ENCODE peak calls at places on chromosomes 3 and 15, in four cellular contexts. O is AG04450, J is GM06990, R is cardiac fibroblast. V is an unnamed sample.
A peak's percentile ranks its signal among the peaks of the same experiment; 100 is the strongest.

GRCh38 chr15:81752149-81752942 is 293.5 kb downstream of the MEX3B start:
- DNase-seq in O (no peak), J (no peak), R (peak; percentile 7), V (no peak)

GRCh38 chr15:20348291-20348899 is 193.2 kb downstream of the GOLGA6L6 start:
- DNase-seq in O (no peak), J (no peak), R (no peak), V (no peak)

GRCh38 chr3:135803291-135803690 is 162.2 kb upstream of the PPP2R3A start:
- DNase-seq in O (no peak), J (no peak), R (no peak), V (no peak)

GRCh38 chr15:91872356-91873132 is 19.0 kb downstream of the SLCO3A1 start:
- DNase-seq in O (no peak), J (no peak), R (no peak), V (no peak)

GRCh38 chr3:116198087-116198486 is 247.2 kb downstream of the LSAMP start:
- DNase-seq in O (no peak), J (no peak), R (no peak), V (no peak)

GRCh38 chr3:154225536-154225935 is 98.8 kb downstream of the DHX36 start:
- DNase-seq in O (no peak), J (no peak), R (no peak), V (no peak)

GRCh38 chr3:66076861-66077495 is 38.3 kb upstream of the MAGI1 start:
- DNase-seq in O (peak; percentile 21), J (no peak), R (no peak), V (no peak)

GRCh38 chr3:41940393-41940792 is 21.5 kb downstream of the ULK4 start:
- DNase-seq in O (no peak), J (no peak), R (no peak), V (no peak)

GRCh38 chr3:194537732-194538247 is 51.0 kb upstream of the ATP13A3 start:
- DNase-seq in O (no peak), J (no peak), R (peak; percentile 86), V (no peak)

GRCh38 chr3:175969456-175969855 is 1110.3 kb downstream of the NAALADL2 start:
- DNase-seq in O (no peak), J (no peak), R (no peak), V (no peak)

GRCh38 chr3:9947025-9947995 is 4.9 kb downstream of the PRRT3 start:
- DNase-seq in O (no peak), J (no peak), R (peak; percentile 74), V (no peak)

GRCh38 chr3:127524300-127524896 is 66.1 kb downstream of the TPRA1 start:
- DNase-seq in O (no peak), J (no peak), R (no peak), V (no peak)

GRCh38 chr3:73351423-73352071 is 273.2 kb downstream of the PDZRN3 start:
- DNase-seq in O (no peak), J (no peak), R (no peak), V (no peak)

GRCh38 chr15:45371546-45371945 is 6.8 kb downstream of the GATM start:
- DNase-seq in O (no peak), J (no peak), R (no peak), V (no peak)

GRCh38 chr3:184677344-184678316 is 34.2 kb downstream of the MAGEF1 start:
- DNase-seq in O (no peak), J (no peak), R (no peak), V (no peak)

GRCh38 chr3:11045536-11045935 is 53.0 kb downstream of the SLC6A1 start:
- DNase-seq in O (no peak), J (no peak), R (no peak), V (no peak)

DNA sequence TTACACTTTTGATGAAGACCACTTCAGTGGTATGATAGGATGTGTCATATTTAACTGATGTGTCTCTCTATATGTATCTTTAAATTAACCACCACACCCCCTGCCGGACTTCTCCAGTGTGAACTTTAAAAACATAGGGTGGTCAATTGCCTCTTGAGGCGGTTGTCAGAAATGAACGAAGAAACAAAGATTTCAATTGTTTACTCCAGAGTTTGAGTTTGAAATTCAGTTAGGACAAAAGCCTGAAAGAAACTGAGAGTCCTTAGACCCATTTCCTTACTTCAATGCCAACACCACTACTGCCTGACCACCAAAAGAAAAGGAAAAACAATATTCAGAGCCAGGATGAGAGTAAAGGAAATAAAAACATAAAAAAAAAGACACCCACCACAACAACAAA is 40.2 kb downstream of the VGLL3 start:
- DNase-seq in O (no peak), J (no peak), R (no peak), V (no peak)
- TF ChIP-seq CTCF in O (no peak), J (no peak), R (no peak), V (no peak)

GRCh38 chr15:31365032-31365654 is 38.5 kb downstream of the KLF13 start:
- DNase-seq in O (no peak), J (no peak), R (no peak), V (no peak)

GRCh38 chr15:31364301-31365031 is 37.8 kb downstream of the KLF13 start:
- DNase-seq in O (no peak), J (no peak), R (no peak), V (no peak)

GRCh38 chr15:31366169-31366734 is 39.6 kb downstream of the KLF13 start:
- DNase-seq in O (no peak), J (no peak), R (peak; percentile 44), V (no peak)

GRCh38 chr15:31367021-31367729 is 40.5 kb downstream of the KLF13 start:
- DNase-seq in O (no peak), J (no peak), R (no peak), V (no peak)

GRCh38 chr15:31365655-31366127 is 39.1 kb downstream of the KLF13 start:
- DNase-seq in O (peak; percentile 26), J (peak; percentile 85), R (peak; percentile 93), V (peak; percentile 82)
- TF ChIP-seq CTCF in O (peak; percentile 44), J (peak; percentile 63), R (peak; percentile 54), V (peak; percentile 69)

DNA sequence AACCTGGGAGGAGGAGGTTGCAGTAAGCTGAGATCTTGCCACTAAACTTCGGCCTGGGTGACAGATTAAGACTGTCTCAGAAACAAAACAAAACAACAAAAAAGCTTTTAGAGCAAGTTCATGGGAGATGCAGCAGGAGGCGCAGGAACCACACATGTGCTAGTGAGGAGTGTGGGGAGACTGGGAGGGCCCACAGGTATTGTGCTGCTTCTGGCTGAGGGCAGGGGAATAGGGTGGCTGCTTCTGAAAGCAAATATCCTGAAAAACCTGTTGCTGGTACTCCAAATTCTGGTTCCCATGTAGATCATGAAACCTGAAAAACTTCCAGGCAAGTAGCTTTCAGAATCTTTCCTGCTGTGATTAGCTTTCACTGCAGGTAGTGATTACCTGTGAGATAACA is 22.1 kb downstream of the TYRO3 start:
- DNase-seq in O (no peak), J (no peak), R (peak; percentile 22), V (no peak)
- TF ChIP-seq CTCF in O (peak; percentile 24), J (peak; percentile 44), R (peak; percentile 9), V (peak; percentile 29)

DNA sequence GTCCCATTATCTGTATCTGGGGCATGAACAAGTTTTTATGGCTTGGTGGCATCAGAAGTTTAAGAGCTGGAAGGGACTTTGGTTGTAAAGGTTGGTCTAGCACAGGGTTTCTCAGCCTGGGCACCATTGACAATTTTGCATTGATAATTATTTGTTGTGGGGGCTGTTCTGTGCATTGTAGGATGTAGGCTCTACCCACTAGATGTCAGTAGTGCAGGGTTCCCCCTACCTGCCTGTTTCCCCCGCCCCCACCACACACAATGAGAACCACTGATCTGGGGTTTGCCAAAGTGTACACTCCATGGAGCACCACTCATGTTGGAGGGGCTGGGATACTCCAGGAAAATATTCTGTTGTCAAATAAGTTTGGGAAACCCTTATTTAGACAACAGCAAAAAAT is 42.7 kb downstream of the PLCL2 start:
- DNase-seq in O (no peak), J (no peak), R (no peak), V (no peak)
- TF ChIP-seq CTCF in O (no peak), J (peak; percentile 53), R (no peak), V (peak; percentile 64)

GRCh38 chr3:33716227-33716626 is 1.8 kb downstream of the CLASP2 start:
- DNase-seq in O (no peak), J (no peak), R (no peak), V (no peak)

GRCh38 chr3:33717616-33717865 is 513 bp downstream of the CLASP2 start:
- DNase-seq in O (no peak), J (no peak), R (peak; percentile 71), V (peak; percentile 72)

GRCh38 chr3:33718595-33718907 is 497 bp upstream of the CLASP2 start:
- DNase-seq in O (no peak), J (no peak), R (no peak), V (no peak)

GRCh38 chr3:33722186-33722585 is 4.1 kb upstream of the CLASP2 start:
- DNase-seq in O (no peak), J (no peak), R (peak; percentile 46), V (no peak)

DNA sequence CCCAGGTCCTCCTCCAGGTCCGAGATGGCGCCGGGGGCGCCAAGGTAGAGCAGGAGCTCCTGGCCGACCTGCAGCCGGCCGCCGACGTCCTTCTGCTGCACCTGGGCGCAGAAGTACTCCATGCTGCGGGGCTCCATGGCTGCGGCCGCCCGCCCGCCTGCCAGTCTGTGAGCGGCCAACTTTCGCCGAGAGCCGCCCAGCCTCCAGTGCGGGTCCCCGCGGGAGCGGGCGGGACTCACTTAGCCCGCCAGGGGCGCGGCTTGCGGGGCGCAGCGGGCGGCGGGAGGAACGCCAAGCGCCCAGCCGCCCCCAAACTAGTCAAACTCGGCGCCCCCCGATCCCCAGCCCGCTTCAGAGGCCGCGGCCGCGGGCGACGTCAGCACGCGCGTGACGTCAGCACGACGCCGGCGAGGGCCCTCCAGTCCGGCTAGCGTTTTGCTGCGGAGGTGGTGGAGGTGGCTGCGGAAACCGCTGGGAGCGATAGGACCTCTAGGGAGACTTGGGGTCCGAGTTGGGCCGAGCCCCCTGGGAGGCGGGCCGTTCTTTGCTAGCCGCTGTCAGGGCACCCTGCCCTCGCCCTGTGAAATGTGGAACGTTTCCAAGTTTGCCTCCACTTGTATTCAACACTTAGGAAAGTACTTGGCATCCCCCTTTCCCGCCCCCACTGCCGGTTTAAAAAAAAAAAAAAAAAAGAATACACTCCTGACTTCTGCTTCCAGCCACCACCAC is at the start of gene CLASP2:
- DNase-seq in O (peak; percentile 55), J (peak; percentile 92), R (peak; percentile 85), V (peak; percentile 90)
- TF ChIP-seq CTCF in O (no peak), J (no peak), R (no peak), V (no peak)

DNA sequence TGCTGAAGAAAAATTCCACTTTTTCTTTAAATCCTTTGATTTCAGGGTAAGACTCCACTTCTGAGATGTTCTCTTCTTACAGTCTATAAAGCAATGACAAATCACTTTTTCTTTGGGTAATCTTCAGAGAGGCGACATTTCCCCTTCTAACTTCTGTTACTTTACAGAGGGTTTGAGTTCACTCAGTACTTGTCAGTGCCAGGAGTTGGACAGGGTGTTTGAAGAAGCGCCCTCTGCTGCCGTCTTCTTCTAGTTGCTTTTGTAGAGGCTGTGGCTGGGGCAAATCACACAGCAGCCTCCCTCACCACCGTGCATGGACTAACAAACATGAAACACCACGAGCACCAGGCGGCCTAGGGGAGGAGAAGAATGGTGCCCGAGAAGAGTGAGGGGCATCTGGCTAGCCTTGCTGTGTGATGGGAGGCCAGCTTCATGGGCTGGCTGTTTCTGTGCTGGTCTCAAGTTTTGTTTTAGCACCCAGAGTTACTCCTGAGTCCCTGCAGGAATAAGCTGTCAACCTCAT is at the start of gene CD80:
- DNase-seq in O (no peak), J (peak; percentile 78), R (peak; percentile 61), V (peak; percentile 45)
- TF ChIP-seq CTCF in O (peak; percentile 42), J (peak; percentile 75), R (peak; percentile 48), V (peak; percentile 78)

GRCh38 chr3:2770451-2770850 is 339.7 kb downstream of the IL5RA start:
- DNase-seq in O (no peak), J (no peak), R (no peak), V (no peak)

GRCh38 chr3:2765002-2765579 is 345.1 kb downstream of the IL5RA start:
- DNase-seq in O (no peak), J (peak; percentile 13), R (no peak), V (peak; percentile 20)
- TF ChIP-seq CTCF in O (no peak), J (peak; percentile 53), R (no peak), V (peak; percentile 32)

V was measured in GM13977.